ENCODE peak calls at places on chromosomes 13 and 19, in ten cellular contexts. M, D, O, U, I, W, T, E, Z and H are unnamed samples.

GRCh38 chr13:23763328-23763727 is 125.9 kb downstream of the MIPEP start:
- DNase-seq in M (no peak), D (no peak), O (no peak), U (no peak), I (no peak), W (no peak), T (no peak), E (no peak), Z (no peak), H (no peak)

GRCh38 chr19:6773323-6773931 is 919 bp downstream of the VAV1 start:
- DNase-seq in M (peak), D (no peak), O (peak), U (peak), I (peak), W (no peak), T (no peak), E (no peak), Z (no peak), H (peak)

GRCh38 chr19:46818812-46819211 is 30.4 kb upstream of the SLC1A5 start:
- DNase-seq in M (no peak), D (no peak), O (peak), U (peak), I (no peak), W (no peak), T (no peak), E (no peak), Z (no peak), H (no peak)

GRCh38 chr13:29386246-29386645 is 209.2 kb downstream of the SLC7A1 start:
- DNase-seq in M (no peak), D (peak), O (no peak), U (no peak), I (no peak), W (no peak), T (no peak), E (no peak), Z (no peak), H (no peak)

GRCh38 chr13:36769545-36769944 is 49.5 kb upstream of the RFXAP start:
- DNase-seq in M (no peak), D (no peak), O (no peak), U (no peak), I (peak), W (no peak), T (no peak), E (no peak), Z (no peak), H (no peak)

GRCh38 chr19:11226716-11227166 is 12.7 kb upstream of the ANGPTL8 start:
- DNase-seq in M (no peak), D (no peak), O (no peak), U (no peak), I (no peak), W (no peak), T (no peak), E (no peak), Z (no peak), H (no peak)

GRCh38 chr13:41150058-41150457 is 17.5 kb upstream of the KBTBD6 start:
- DNase-seq in M (no peak), D (no peak), O (no peak), U (no peak), I (no peak), W (no peak), T (no peak), E (no peak), Z (no peak), H (no peak)

GRCh38 chr19:51141181-51141580 is 920 bp upstream of the SIGLEC7 start:
- DNase-seq in M (no peak), D (no peak), O (no peak), U (no peak), I (no peak), W (no peak), T (no peak), E (no peak), Z (no peak), H (no peak)

GRCh38 chr19:34851277-34851804 is 75.4 kb upstream of the ZNF30 start:
- DNase-seq in M (no peak), D (no peak), O (no peak), U (no peak), I (peak), W (no peak), T (no peak), E (no peak), Z (no peak), H (no peak)

GRCh38 chr13:95608640-95609280 is 35.7 kb downstream of the DZIP1 start:
- DNase-seq in M (no peak), D (no peak), O (no peak), U (no peak), I (no peak), W (no peak), T (no peak), E (no peak), Z (no peak), H (no peak)

GRCh38 chr19:14030997-14031718 is 404 bp upstream of the IL27RA start:
- DNase-seq in M (no peak), D (no peak), O (no peak), U (no peak), I (no peak), W (no peak), T (no peak), E (no peak), Z (no peak), H (no peak)

GRCh38 chr13:98524793-98525192 is 52.1 kb downstream of the STK24 start:
- DNase-seq in M (no peak), D (no peak), O (no peak), U (no peak), I (no peak), W (no peak), T (no peak), E (no peak), Z (no peak), H (no peak)

GRCh38 chr13:77429320-77430142 is 102.6 kb upstream of the MYCBP2 start:
- DNase-seq in M (no peak), D (no peak), O (peak), U (no peak), I (no peak), W (no peak), T (no peak), E (no peak), Z (no peak), H (no peak)

GRCh38 chr13:34412817-34413365 is 529.2 kb upstream of the NBEA start:
- DNase-seq in M (no peak), D (no peak), O (no peak), U (peak), I (no peak), W (no peak), T (no peak), E (no peak), Z (no peak), H (no peak)

GRCh38 chr19:8641908-8642547 is 11.6 kb downstream of the NFILZ start:
- DNase-seq in M (no peak), D (peak), O (no peak), U (peak), I (peak), W (no peak), T (no peak), E (no peak), Z (peak), H (no peak)

GRCh38 chr13:33126909-33127607 is 110.8 kb downstream of the KL start:
- DNase-seq in M (no peak), D (no peak), O (no peak), U (no peak), I (no peak), W (no peak), T (no peak), E (no peak), Z (no peak), H (no peak)

GRCh38 chr19:15875075-15875474 is 22.8 kb downstream of the CYP4F2 start:
- DNase-seq in M (no peak), D (no peak), O (no peak), U (peak), I (peak), W (no peak), T (no peak), E (no peak), Z (no peak), H (no peak)

GRCh38 chr19:45591004-45591637 is 6.5 kb upstream of the OPA3 start:
- DNase-seq in M (no peak), D (peak), O (peak), U (peak), I (peak), W (no peak), T (no peak), E (peak), Z (no peak), H (peak)

GRCh38 chr13:48923376-48923775 is 52.3 kb upstream of the FNDC3A start:
- DNase-seq in M (no peak), D (no peak), O (no peak), U (no peak), I (no peak), W (no peak), T (no peak), E (no peak), Z (no peak), H (no peak)

GRCh38 chr13:99316657-99317244 is 9.6 kb upstream of the GPR183 start:
- DNase-seq in M (no peak), D (no peak), O (no peak), U (no peak), I (no peak), W (no peak), T (no peak), E (no peak), Z (no peak), H (no peak)

GRCh38 chr13:27952931-27953670 is 16.0 kb downstream of the CDX2 start:
- DNase-seq in M (no peak), D (peak), O (no peak), U (peak), I (no peak), W (no peak), T (no peak), E (peak), Z (no peak), H (peak)

GRCh38 chr13:43307921-43308433 is 284.6 kb downstream of the DNAJC15 start:
- DNase-seq in M (no peak), D (peak), O (no peak), U (peak), I (peak), W (no peak), T (no peak), E (peak), Z (no peak), H (peak)

GRCh38 chr13:20160346-20161274 is at the start of gene GJA3:
- DNase-seq in M (peak), D (no peak), O (peak), U (peak), I (peak), W (peak), T (peak), E (no peak), Z (peak), H (peak)

GRCh38 chr13:75368167-75368566 is 113.8 kb downstream of the TBC1D4 start:
- DNase-seq in M (no peak), D (no peak), O (no peak), U (no peak), I (no peak), W (no peak), T (no peak), E (no peak), Z (no peak), H (no peak)

GRCh38 chr13:95641961-95642621 is 2.4 kb downstream of the DZIP1 start:
- DNase-seq in M (no peak), D (peak), O (no peak), U (no peak), I (peak), W (peak), T (no peak), E (peak), Z (no peak), H (peak)

GRCh38 chr19:17554968-17555479 is 425 bp upstream of the COLGALT1 start:
- DNase-seq in M (no peak), D (no peak), O (no peak), U (no peak), I (no peak), W (no peak), T (no peak), E (no peak), Z (no peak), H (no peak)

GRCh38 chr19:7831452-7831851 is 1.4 kb downstream of the EVI5L start:
- DNase-seq in M (no peak), D (no peak), O (no peak), U (peak), I (peak), W (peak), T (no peak), E (no peak), Z (no peak), H (peak)

GRCh38 chr13:108573455-108573854 is 56.0 kb upstream of the MYO16 start:
- DNase-seq in M (no peak), D (no peak), O (no peak), U (no peak), I (no peak), W (no peak), T (no peak), E (no peak), Z (no peak), H (no peak)

GRCh38 chr13:111115841-111116500 is 861 bp downstream of the ARHGEF7 start:
- DNase-seq in M (no peak), D (peak), O (no peak), U (no peak), I (peak), W (peak), T (no peak), E (no peak), Z (no peak), H (peak)

GRCh38 chr19:51026554-51026831 is at the start of gene KLK11:
- DNase-seq in M (no peak), D (no peak), O (no peak), U (no peak), I (peak), W (no peak), T (no peak), E (no peak), Z (no peak), H (no peak)

GRCh38 chr19:1407662-1408299 is 395 bp downstream of the DAZAP1 start:
- DNase-seq in M (peak), D (no peak), O (no peak), U (peak), I (no peak), W (no peak), T (peak), E (no peak), Z (no peak), H (peak)

GRCh38 chr13:64073203-64073602 is 2657.6 kb upstream of the PCDH20 start:
- DNase-seq in M (no peak), D (no peak), O (no peak), U (no peak), I (no peak), W (no peak), T (no peak), E (no peak), Z (no peak), H (no peak)